ENCODE peak calls at places on chromosomes 16 and 17, in five cellular contexts. One of them, this sample, is unnamed. For H3K4me1, the result is how much of the 10 kb centered on the place peaks cover.

GRCh38 chr16:79050063-79050462 is 550.5 kb downstream of the MAF start:
- DNase-seq in HCT116: no peak
- DNase-seq in upper lobe of left lung: no peak
- DNase-seq in left ventricle myocardium inferior: no peak
- DNase-seq in neural progenitor cell: no peak
- DNase-seq in this sample: no peak

GRCh38 chr16:50502616-50503000 is 45.6 kb upstream of the NKD1 start:
- DNase-seq in upper lobe of left lung: no peak
- DNase-seq in HCT116: no peak
- DNase-seq in left ventricle myocardium inferior: no peak
- DNase-seq in neural progenitor cell: no peak
- DNase-seq in this sample: no peak

GRCh38 chr17:73400915-73401545 is 89.2 kb upstream of the CDC42EP4 start:
- DNase-seq in left ventricle myocardium inferior: no peak
- DNase-seq in HCT116: no peak
- DNase-seq in neural progenitor cell: no peak
- DNase-seq in upper lobe of left lung: no peak
- DNase-seq in this sample: no peak

GRCh38 chr17:4854181-4854681 is 21.1 kb downstream of the MINK1 start:
- DNase-seq in neural progenitor cell: no peak
- DNase-seq in upper lobe of left lung: no peak
- DNase-seq in left ventricle myocardium inferior: no peak
- DNase-seq in HCT116: no peak
- DNase-seq in this sample: no peak

GRCh38 chr16:83054302-83054701 is 427.5 kb downstream of the CDH13 start:
- DNase-seq in upper lobe of left lung: no peak
- DNase-seq in neural progenitor cell: no peak
- DNase-seq in left ventricle myocardium inferior: no peak
- DNase-seq in HCT116: no peak
- DNase-seq in this sample: no peak

GRCh38 chr16:24116989-24117388 is 139.1 kb upstream of the CACNG3 start:
- DNase-seq in upper lobe of left lung: no peak
- DNase-seq in neural progenitor cell: no peak
- DNase-seq in left ventricle myocardium inferior: no peak
- DNase-seq in HCT116: no peak
- DNase-seq in this sample: peak

GRCh38 chr16:84896847-84897246 is 77.1 kb downstream of the CRISPLD2 start:
- DNase-seq in neural progenitor cell: no peak
- DNase-seq in upper lobe of left lung: no peak
- DNase-seq in HCT116: no peak
- DNase-seq in left ventricle myocardium inferior: no peak
- DNase-seq in this sample: no peak

GRCh38 chr16:72995151-72995881 is 52.6 kb downstream of the ZFHX3 start:
- DNase-seq in left ventricle myocardium inferior: no peak
- DNase-seq in neural progenitor cell: peak
- DNase-seq in upper lobe of left lung: no peak
- DNase-seq in HCT116: no peak
- DNase-seq in this sample: peak

GRCh38 chr17:19386974-19387920 is at the start of gene MFAP4:
- DNase-seq in upper lobe of left lung: no peak
- DNase-seq in left ventricle myocardium inferior: peak
- DNase-seq in neural progenitor cell: peak
- DNase-seq in HCT116: no peak
- DNase-seq in this sample: peak

GRCh38 chr16:83953796-83954576 is 946 bp downstream of the OSGIN1 start:
- DNase-seq in neural progenitor cell: peak
- DNase-seq in left ventricle myocardium inferior: no peak
- DNase-seq in upper lobe of left lung: peak
- DNase-seq in HCT116: peak
- DNase-seq in this sample: peak

GRCh38 chr16:785563-786535 is 2.3 kb downstream of the RPUSD1 start:
- DNase-seq in neural progenitor cell: peak
- DNase-seq in HCT116: no peak
- DNase-seq in left ventricle myocardium inferior: peak
- DNase-seq in upper lobe of left lung: peak
- DNase-seq in this sample: peak

GRCh38 chr16:49602201-49603041 is 228.8 kb downstream of the C16orf78 start:
- DNase-seq in left ventricle myocardium inferior: no peak
- DNase-seq in upper lobe of left lung: no peak
- DNase-seq in neural progenitor cell: no peak
- DNase-seq in HCT116: no peak
- DNase-seq in this sample: no peak

GRCh38 chr17:58181796-58182195 is 10.7 kb upstream of the EPX start:
- DNase-seq in left ventricle myocardium inferior: no peak
- DNase-seq in neural progenitor cell: no peak
- DNase-seq in HCT116: no peak
- DNase-seq in upper lobe of left lung: no peak
- DNase-seq in this sample: no peak

GRCh38 chr16:30005341-30006094 is 5.3 kb downstream of the DOC2A start:
- DNase-seq in left ventricle myocardium inferior: no peak
- DNase-seq in neural progenitor cell: peak
- DNase-seq in upper lobe of left lung: no peak
- DNase-seq in HCT116: no peak
- DNase-seq in this sample: peak

GRCh38 chr17:33562792-33563191 is 269.7 kb upstream of the ASIC2 start:
- DNase-seq in HCT116: no peak
- DNase-seq in left ventricle myocardium inferior: no peak
- DNase-seq in neural progenitor cell: peak
- DNase-seq in upper lobe of left lung: no peak
- DNase-seq in this sample: no peak

GRCh38 chr17:81822996-81823799 is 9.9 kb downstream of the MCRIP1 start:
- DNase-seq in HCT116: no peak
- DNase-seq in upper lobe of left lung: no peak
- DNase-seq in neural progenitor cell: no peak
- DNase-seq in left ventricle myocardium inferior: no peak
- DNase-seq in this sample: no peak

GRCh38 chr17:7026471-7027115 is 3.7 kb downstream of the BCL6B start:
- DNase-seq in upper lobe of left lung: no peak
- DNase-seq in left ventricle myocardium inferior: no peak
- DNase-seq in neural progenitor cell: no peak
- DNase-seq in HCT116: no peak
- DNase-seq in this sample: no peak

GRCh38 chr17:79465011-79466006 is 145.5 kb downstream of the RBFOX3 start:
- DNase-seq in neural progenitor cell: no peak
- DNase-seq in upper lobe of left lung: no peak
- DNase-seq in HCT116: no peak
- DNase-seq in left ventricle myocardium inferior: no peak
- DNase-seq in this sample: peak

GRCh38 chr17:48392836-48393235 is 37.2 kb downstream of the SKAP1 start:
- DNase-seq in upper lobe of left lung: no peak
- DNase-seq in HCT116: no peak
- DNase-seq in neural progenitor cell: no peak
- DNase-seq in left ventricle myocardium inferior: no peak
- DNase-seq in this sample: peak

GRCh38 chr17:45315583-45316270 is 1.1 kb downstream of the MAP3K14 start:
- DNase-seq in left ventricle myocardium inferior: no peak
- DNase-seq in neural progenitor cell: no peak
- DNase-seq in HCT116: no peak
- DNase-seq in upper lobe of left lung: no peak
- DNase-seq in this sample: no peak

GRCh38 chr17:7859028-7859427 is 1.2 kb downstream of the CYB5D1 start:
- DNase-seq in left ventricle myocardium inferior: no peak
- DNase-seq in upper lobe of left lung: no peak
- DNase-seq in neural progenitor cell: no peak
- DNase-seq in HCT116: no peak
- DNase-seq in this sample: no peak

GRCh38 chr16:72766506-72766905 is 281.4 kb downstream of the ZFHX3 start:
- DNase-seq in left ventricle myocardium inferior: no peak
- DNase-seq in upper lobe of left lung: no peak
- DNase-seq in HCT116: no peak
- DNase-seq in neural progenitor cell: peak
- DNase-seq in this sample: no peak

GRCh38 chr17:11999715-12000114 is 2.4 kb upstream of the ZNF18 start:
- DNase-seq in left ventricle myocardium inferior: no peak
- DNase-seq in upper lobe of left lung: peak
- DNase-seq in neural progenitor cell: no peak
- DNase-seq in HCT116: no peak
- DNase-seq in this sample: no peak

GRCh38 chr16:30740364-30741251 is 7.6 kb upstream of the PHKG2 start:
- DNase-seq in neural progenitor cell: no peak
- DNase-seq in upper lobe of left lung: peak
- DNase-seq in HCT116: peak
- DNase-seq in left ventricle myocardium inferior: peak
- DNase-seq in this sample: no peak

GRCh38 chr17:11853321-11854151 is 143.7 kb downstream of the ZNF18 start:
- DNase-seq in left ventricle myocardium inferior: no peak
- DNase-seq in neural progenitor cell: no peak
- DNase-seq in upper lobe of left lung: no peak
- DNase-seq in HCT116: no peak
- DNase-seq in this sample: peak

GRCh38 chr17:27995554-27995953 is 46.9 kb upstream of the NLK start:
- DNase-seq in HCT116: no peak
- DNase-seq in left ventricle myocardium inferior: no peak
- DNase-seq in neural progenitor cell: no peak
- DNase-seq in upper lobe of left lung: no peak
- DNase-seq in this sample: no peak

DNA sequence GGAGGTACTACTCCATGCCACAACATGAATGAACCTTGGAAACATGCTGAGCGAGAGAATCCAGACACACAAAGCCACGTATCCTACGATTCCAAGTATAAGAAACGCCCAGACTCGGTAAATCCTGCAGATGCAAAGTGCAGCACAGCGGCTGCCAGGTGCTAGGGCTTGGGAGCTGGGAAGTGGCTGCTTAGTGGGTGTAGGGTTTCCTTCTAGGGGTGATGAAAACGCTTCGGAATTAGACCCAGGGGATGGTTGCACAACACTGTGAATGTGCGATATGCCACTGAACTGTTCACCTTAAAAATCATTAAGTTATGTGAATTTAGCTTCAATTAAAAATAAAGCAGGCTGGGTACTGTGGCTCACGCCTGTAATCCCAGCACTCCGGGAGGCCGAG is 24.6 kb downstream of the ADCY9 start:
- DNase-seq in left ventricle myocardium inferior: no peak
- DNase-seq in neural progenitor cell: no peak
- DNase-seq in HCT116: no peak
- DNase-seq in upper lobe of left lung: peak
- DNase-seq in this sample: no peak
- H3K4me1 ChIP-seq in left ventricle myocardium inferior: half or more
- H3K4me1 ChIP-seq in neural progenitor cell: under half
- H3K4me1 ChIP-seq in HCT116: under half
- H3K4me1 ChIP-seq in upper lobe of left lung: half or more
- H3K4me1 ChIP-seq in this sample: under half

GRCh38 chr17:74713199-74713755 is 554 bp upstream of the CD300LF start:
- DNase-seq in left ventricle myocardium inferior: no peak
- DNase-seq in upper lobe of left lung: no peak
- DNase-seq in HCT116: no peak
- DNase-seq in neural progenitor cell: no peak
- DNase-seq in this sample: no peak
- H3K4me3 ChIP-seq in left ventricle myocardium inferior: no peak
- H3K4me3 ChIP-seq in upper lobe of left lung: no peak
- H3K4me3 ChIP-seq in HCT116: no peak
- H3K4me3 ChIP-seq in neural progenitor cell: no peak
- H3K4me3 ChIP-seq in this sample: no peak

GRCh38 chr16:58345574-58346354 is 46.5 kb upstream of the GINS3 start:
- DNase-seq in neural progenitor cell: no peak
- DNase-seq in HCT116: no peak
- DNase-seq in left ventricle myocardium inferior: no peak
- DNase-seq in upper lobe of left lung: no peak
- DNase-seq in this sample: peak
- TF ChIP-seq CTCF in neural progenitor cell: peak
- TF ChIP-seq CTCF in HCT116: peak
- TF ChIP-seq CTCF in left ventricle myocardium inferior: peak
- TF ChIP-seq CTCF in upper lobe of left lung: no peak
- TF ChIP-seq CTCF in this sample: peak

DNA sequence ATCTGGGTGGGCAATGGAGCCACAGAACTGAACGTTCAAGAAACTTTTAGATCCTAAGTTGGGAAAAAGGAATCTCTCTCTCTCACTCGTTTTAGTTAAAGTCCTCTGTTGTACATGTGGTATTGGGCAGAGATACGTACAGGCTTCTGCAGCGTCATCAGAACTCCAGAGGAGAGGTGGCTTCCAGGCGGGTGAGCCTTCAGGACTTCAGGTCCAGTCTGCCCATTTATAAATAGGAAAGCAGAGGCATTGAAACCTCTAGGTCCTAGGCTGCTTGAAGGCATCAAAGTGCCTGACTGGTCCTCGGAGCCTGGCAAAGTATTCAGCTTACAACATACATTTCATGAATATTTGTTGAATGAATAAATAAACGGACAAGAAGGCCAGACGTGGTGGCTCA is 8.1 kb upstream of the TNFRSF13B start:
- DNase-seq in neural progenitor cell: no peak
- DNase-seq in upper lobe of left lung: no peak
- DNase-seq in left ventricle myocardium inferior: no peak
- DNase-seq in HCT116: no peak
- DNase-seq in this sample: no peak
- H3K4me1 ChIP-seq in neural progenitor cell: under half
- H3K4me1 ChIP-seq in upper lobe of left lung: under half
- H3K4me1 ChIP-seq in left ventricle myocardium inferior: under half
- H3K4me1 ChIP-seq in HCT116: under half
- H3K4me1 ChIP-seq in this sample: under half

DNA sequence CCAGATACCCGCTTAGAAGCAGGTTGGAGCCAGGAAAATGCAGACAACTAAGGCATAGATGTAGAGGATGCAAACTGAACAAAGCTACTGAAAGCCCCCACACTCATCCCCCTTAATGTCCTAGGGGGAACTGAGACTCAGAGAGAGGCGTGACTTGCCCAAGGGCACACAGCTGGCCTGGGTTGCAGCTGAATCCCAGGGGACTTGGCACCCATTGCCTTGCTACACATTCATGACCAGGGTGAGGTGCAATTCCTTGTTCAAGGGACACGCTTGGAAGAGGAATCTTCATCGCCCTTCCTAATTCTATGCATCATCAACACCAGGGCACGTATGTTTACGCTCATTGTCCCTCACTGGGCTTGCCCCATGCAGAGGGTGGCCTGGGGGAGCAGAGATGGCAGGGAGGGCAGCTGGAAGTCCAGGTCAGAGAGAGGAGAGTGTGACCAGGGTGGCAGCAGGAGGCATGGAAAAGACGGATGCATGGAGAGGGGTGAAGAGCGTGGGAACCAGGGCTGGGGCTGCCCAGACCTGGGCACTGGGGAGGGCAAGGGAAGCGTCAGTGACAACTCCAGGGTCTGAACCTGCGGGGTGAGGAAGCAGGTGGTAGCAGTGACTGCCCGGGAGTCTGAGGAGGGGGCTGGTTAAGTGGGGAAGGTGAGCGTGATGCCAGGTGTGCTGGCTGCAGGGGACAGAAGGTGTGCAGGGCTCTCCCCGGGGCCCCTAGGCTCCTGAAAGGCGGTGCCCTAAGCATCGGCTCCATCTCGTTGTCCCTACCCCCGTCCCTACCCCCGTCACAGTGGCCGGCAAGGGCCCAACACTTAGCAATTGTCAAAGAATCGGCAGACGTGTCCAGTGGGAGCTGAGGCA is 267.1 kb upstream of the TNRC6C start:
- DNase-seq in neural progenitor cell: no peak
- DNase-seq in left ventricle myocardium inferior: no peak
- DNase-seq in upper lobe of left lung: no peak
- DNase-seq in HCT116: no peak
- DNase-seq in this sample: no peak
- H3K4me3 ChIP-seq in neural progenitor cell: no peak
- H3K4me3 ChIP-seq in left ventricle myocardium inferior: no peak
- H3K4me3 ChIP-seq in upper lobe of left lung: no peak
- H3K4me3 ChIP-seq in HCT116: no peak
- H3K4me3 ChIP-seq in this sample: no peak

This sample was measured in A673.